ENCODE peak calls at places on chromosomes 13 and 19, in seven cellular contexts. S is GM23248, X is SK-N-SH, O is PC-9, M is hepatocyte, P is PC-3, L is OCI-LY7. N is an unnamed sample. For H3K9me2, the result is how much of the 10 kb centered on the place peaks cover.

GRCh38 chr19:49872245-49873148 is 4.7 kb downstream of the AKT1S1 start:
- DNase-seq in P (no peak), S (no peak), X (no peak), L (no peak), M (no peak), O (no peak), N (no peak)

GRCh38 chr13:111999352-111999751 is 67.6 kb upstream of the SOX1 start:
- DNase-seq in S (no peak), L (no peak), O (no peak), M (no peak), X (no peak), P (no peak), N (peak)

GRCh38 chr19:10701955-10702307 is 692 bp downstream of the QTRT1 start:
- DNase-seq in O (no peak), P (peak), L (peak), X (peak), M (peak), S (peak), N (peak)

GRCh38 chr13:40624338-40624737 is 42.1 kb downstream of the FOXO1 start:
- DNase-seq in O (no peak), L (no peak), X (peak), P (no peak), S (peak), M (no peak), N (no peak)

GRCh38 chr19:44059229-44059628 is 7.4 kb downstream of the ZNF223 start:
- DNase-seq in L (no peak), X (no peak), M (no peak), P (no peak), O (no peak), S (no peak), N (no peak)

GRCh38 chr19:6890421-6890913 is 3.1 kb downstream of the ADGRE1 start:
- DNase-seq in S (no peak), O (no peak), P (no peak), M (no peak), X (no peak), L (peak), N (no peak)

GRCh38 chr13:19161308-19161707 is 20.3 kb downstream of the TUBA3C start:
- DNase-seq in O (no peak), S (no peak), M (no peak), L (no peak), P (no peak), X (no peak), N (no peak)

GRCh38 chr19:677601-678380 is 1.6 kb downstream of the FSTL3 start:
- DNase-seq in X (no peak), L (peak), O (peak), S (peak), P (peak), M (peak), N (peak)

GRCh38 chr19:58182577-58182988 is 278 bp upstream of the ZNF274 start:
- DNase-seq in S (no peak), M (no peak), X (peak), O (no peak), L (peak), P (no peak), N (peak)

GRCh38 chr13:29546662-29547061 is 48.8 kb downstream of the SLC7A1 start:
- DNase-seq in O (no peak), S (no peak), P (no peak), L (no peak), M (no peak), X (no peak), N (no peak)

DNA sequence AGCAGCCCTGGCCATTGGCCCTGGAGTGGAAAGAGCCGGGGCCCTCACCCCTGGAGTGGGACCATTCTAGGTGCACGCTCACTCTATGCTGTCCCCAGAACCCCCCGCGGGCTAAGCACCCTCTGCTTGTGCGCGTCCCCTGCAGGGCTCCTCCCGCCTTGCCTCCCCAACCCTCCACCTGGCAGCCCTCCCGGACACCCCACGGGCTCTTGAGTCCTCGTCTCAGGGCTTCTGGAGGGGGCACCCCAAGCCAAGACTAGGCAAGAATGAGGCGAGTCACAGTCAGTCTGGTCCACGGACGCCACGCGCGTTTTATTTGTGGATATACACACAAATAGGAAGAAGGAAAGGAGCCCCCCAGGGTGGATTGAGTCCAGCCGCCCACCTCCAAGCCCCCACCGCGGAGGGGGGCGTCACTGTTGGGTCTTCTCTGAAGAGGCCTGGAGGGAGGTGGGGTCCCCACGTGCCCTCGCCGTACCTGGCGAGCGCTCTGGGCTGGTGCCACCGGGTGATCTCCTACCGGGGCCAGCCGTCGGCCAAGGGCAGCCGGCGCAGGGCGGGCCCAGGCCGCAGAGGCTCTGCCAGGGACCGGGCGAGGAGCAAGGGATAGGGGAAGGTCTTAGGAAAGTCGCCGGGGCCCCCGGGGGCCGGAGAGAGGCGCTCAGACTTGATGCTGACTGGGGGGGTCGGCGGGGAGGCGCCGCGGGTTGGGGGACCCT is 7.2 kb upstream of the TMEM161A start:
- DNase-seq in L (no peak), S (no peak), O (no peak), M (no peak), P (no peak), X (no peak), N (no peak)
- H3K4me3 ChIP-seq in L (no peak), S (peak), O (no peak), M (no peak), P (no peak), X (no peak), N (no peak)

GRCh38 chr13:110546933-110547332 is 14.6 kb downstream of the RAB20 start:
- DNase-seq in S (peak), P (peak), X (no peak), M (peak), O (peak), L (no peak), N (no peak)
- H2AFZ ChIP-seq in S (no peak), P (no peak), X (no peak), M (no peak), O (no peak), L (no peak), N (no peak)

GRCh38 chr19:31413353-31413752 is 64.1 kb upstream of the TSHZ3 start:
- DNase-seq in S (no peak), X (no peak), O (no peak), P (no peak), L (no peak), M (no peak), N (no peak)

GRCh38 chr19:31406106-31406505 is 56.9 kb upstream of the TSHZ3 start:
- DNase-seq in M (no peak), P (no peak), O (no peak), L (no peak), S (no peak), X (no peak), N (no peak)

GRCh38 chr19:31402931-31403330 is 53.7 kb upstream of the TSHZ3 start:
- DNase-seq in X (no peak), O (no peak), P (no peak), L (no peak), S (peak), M (no peak), N (no peak)

GRCh38 chr19:31408460-31409124 is 59.4 kb upstream of the TSHZ3 start:
- DNase-seq in O (no peak), P (peak), X (no peak), M (peak), L (no peak), S (peak), N (no peak)
- H3K9me2 ChIP-seq in O (under half), P (under half), X (under half), M (under half), L (under half), S (under half), N (under half)

DNA sequence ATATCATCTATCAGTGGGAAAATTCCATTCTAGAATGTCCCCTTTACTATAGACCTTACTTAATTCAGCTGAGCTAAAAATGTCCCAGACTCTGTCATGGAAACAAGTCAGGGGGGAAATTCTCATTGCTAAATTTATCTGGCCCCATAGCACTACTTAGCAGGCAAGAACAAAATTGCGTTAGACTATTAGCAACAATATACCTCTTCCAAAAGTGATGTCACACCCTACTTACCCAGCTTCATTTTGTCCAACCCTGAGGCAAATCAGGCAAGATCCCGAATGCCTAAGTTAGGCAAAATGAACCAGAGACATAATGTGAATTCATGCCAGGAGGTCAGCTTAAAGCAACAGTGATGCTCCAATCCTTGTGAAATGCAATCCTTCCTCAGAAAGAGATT is 93.6 kb downstream of the FRY start:
- DNase-seq in M (no peak), L (no peak), O (no peak), S (peak), P (peak), X (no peak), N (no peak)
- H3K4me3 ChIP-seq in M (no peak), L (no peak), O (no peak), S (no peak), P (no peak), X (no peak), N (no peak)